ENCODE peak calls at places on chromosomes 4 and X, in ten cellular contexts. Y is K562, W is PC-9, X is MM.1S, D is pancreas, P is AG04450, J is heart left ventricle, Q is fibroblast of lung, G is HCT116, C is HFFc6. B is an unnamed sample.

GRCh38 chr4:38092701-38093100 is 132.5 kb downstream of the PTTG2 start:
- DNase-seq in W (no peak), Q (peak; percentile 73), Y (no peak), D (no peak), J (no peak), C (peak; percentile 56), X (no peak), P (no peak), G (no peak), B (no peak)

GRCh38 chrX:96445531-96446065 is 239.0 kb upstream of the DIAPH2 start:
- DNase-seq in C (no peak), Q (no peak), X (no peak), W (no peak), P (no peak), Y (no peak), J (no peak), G (no peak), D (no peak), B (no peak)

GRCh38 chrX:38172596-38172995 is 48.1 kb downstream of the SRPX start:
- DNase-seq in D (no peak), X (no peak), C (peak; percentile 16), Y (no peak), J (no peak), G (no peak), P (no peak), W (no peak), Q (no peak), B (no peak)

GRCh38 chr4:88865466-88865865 is 167.8 kb upstream of the NAP1L5 start:
- DNase-seq in X (no peak), Y (no peak), Q (no peak), J (no peak), G (no peak), C (no peak), W (no peak), D (no peak), P (no peak), B (no peak)

GRCh38 chr4:48985976-48986653 is at the start of gene CWH43:
- DNase-seq in Q (no peak), C (no peak), X (no peak), G (no peak), D (peak; percentile 57), Y (no peak), P (no peak), J (no peak), W (no peak), B (no peak)

GRCh38 chr4:56768772-56769171 is 52.7 kb downstream of the SPINK2 start:
- DNase-seq in X (no peak), C (no peak), J (no peak), Y (no peak), P (no peak), D (no peak), W (no peak), G (no peak), Q (no peak), B (peak; percentile 28)

GRCh38 chrX:122591546-122591945 is 592.5 kb upstream of the GRIA3 start:
- DNase-seq in Y (no peak), X (no peak), G (no peak), Q (no peak), P (no peak), J (no peak), W (no peak), C (no peak), D (no peak), B (no peak)

GRCh38 chr4:40448875-40449274 is 113.7 kb downstream of the CHRNA9 start:
- DNase-seq in Q (no peak), W (no peak), Y (no peak), J (no peak), G (no peak), C (no peak), X (no peak), P (no peak), D (no peak), B (no peak)

GRCh38 chr4:1417522-1418390 is 11.5 kb upstream of the NKX1-1 start:
- DNase-seq in J (no peak), C (no peak), P (no peak), Q (no peak), X (no peak), W (no peak), G (no peak), Y (no peak), D (peak; percentile 25), B (no peak)

GRCh38 chr4:77002321-77002720 is 52.8 kb downstream of the SEPTIN11 start:
- DNase-seq in Y (no peak), D (no peak), J (no peak), W (no peak), Q (peak; percentile 80), C (peak; percentile 34), X (no peak), G (no peak), P (no peak), B (no peak)

GRCh38 chr4:24321637-24322036 is 262.7 kb downstream of the DHX15 start:
- DNase-seq in J (no peak), P (no peak), G (no peak), W (no peak), X (no peak), D (no peak), Y (no peak), C (no peak), Q (no peak), B (no peak)

GRCh38 chr4:154602404-154603020 is 9.9 kb downstream of the FGG start:
- DNase-seq in P (no peak), J (no peak), Y (no peak), X (no peak), G (no peak), C (no peak), D (no peak), W (peak; percentile 42), Q (peak; percentile 31), B (no peak)

GRCh38 chr4:139972305-139972704 is 181.7 kb downstream of the MAML3 start:
- DNase-seq in X (no peak), Y (no peak), D (no peak), G (no peak), W (no peak), Q (no peak), P (no peak), C (no peak), J (no peak), B (no peak)

GRCh38 chr4:139973611-139974010 is 180.4 kb downstream of the MAML3 start:
- DNase-seq in Y (no peak), C (no peak), X (peak; percentile 70), D (no peak), Q (peak; percentile 56), J (no peak), P (no peak), W (no peak), G (no peak), B (no peak)

GRCh38 chr4:139969635-139970266 is 184.2 kb downstream of the MAML3 start:
- DNase-seq in D (no peak), X (no peak), P (no peak), Y (no peak), Q (no peak), G (no peak), J (no peak), C (no peak), W (no peak), B (no peak)

GRCh38 chr4:139973015-139973414 is 181.0 kb downstream of the MAML3 start:
- DNase-seq in P (no peak), W (no peak), Q (peak; percentile 89), C (no peak), X (no peak), G (no peak), Y (no peak), J (no peak), D (no peak), B (no peak)

GRCh38 chr4:139968831-139969230 is 185.2 kb downstream of the MAML3 start:
- DNase-seq in Y (no peak), C (no peak), J (no peak), D (no peak), Q (no peak), G (no peak), P (no peak), X (no peak), W (no peak), B (no peak)
- TF ChIP-seq CTCF in Y (no peak), C (no peak), J (no peak), D (no peak), Q (no peak), G (no peak), P (no peak), X (no peak), W (no peak), B (no peak)

DNA sequence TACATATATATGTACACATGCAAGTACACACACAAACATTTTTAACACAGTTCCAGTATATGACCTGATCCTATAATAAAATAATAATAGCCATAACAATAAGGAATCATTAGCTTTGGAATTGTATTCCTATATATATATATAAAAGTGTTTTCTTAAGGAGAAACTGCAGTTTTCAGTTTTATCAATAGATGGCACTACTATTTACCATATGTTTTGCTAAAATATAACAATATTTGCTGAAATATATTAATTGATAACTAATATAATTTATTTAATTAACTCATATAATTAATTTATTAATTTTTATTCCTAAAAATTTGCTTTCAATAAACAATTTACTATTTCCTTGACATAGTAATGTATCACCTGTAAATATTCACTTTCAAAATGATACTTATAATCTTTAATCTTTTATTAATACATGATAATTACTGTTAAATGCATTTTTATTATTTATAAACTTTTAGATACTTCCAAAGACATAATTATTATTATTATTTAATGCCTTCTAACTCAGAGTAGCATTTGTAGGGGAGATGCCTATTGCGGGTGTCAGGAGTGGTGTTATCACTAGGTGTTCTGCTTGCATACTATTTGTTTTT is 599.5 kb downstream of the FSTL5 start:
- DNase-seq in J (no peak), C (no peak), Y (no peak), W (no peak), P (no peak), G (no peak), Q (peak; percentile 25), X (peak; percentile 25), D (no peak), B (no peak)
- TF ChIP-seq CTCF in J (no peak), C (peak; percentile 53), Y (no peak), W (peak; percentile 45), P (peak; percentile 39), G (no peak), Q (no peak), X (no peak), D (peak; percentile 16), B (no peak)

DNA sequence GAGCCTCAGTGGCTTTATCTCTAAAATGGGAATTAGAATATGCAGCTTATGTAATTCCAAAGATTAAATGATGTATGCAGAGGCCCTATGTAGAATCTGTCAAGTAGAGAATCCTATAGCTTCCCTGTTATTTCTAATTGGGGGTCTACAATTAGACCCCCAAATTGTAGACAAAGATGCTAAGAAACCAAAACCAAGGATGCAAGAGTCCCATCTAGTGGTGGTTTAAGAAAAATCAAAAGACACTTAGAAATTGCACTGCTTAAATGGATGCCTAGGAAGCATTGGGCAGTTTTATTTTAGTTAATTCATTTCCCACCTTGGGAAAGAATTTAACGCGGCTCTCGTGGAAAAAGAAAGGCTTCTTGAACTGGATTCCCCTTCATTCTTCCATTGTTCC is 115.2 kb downstream of the GABRA2 start:
- DNase-seq in P (no peak), Y (peak; percentile 3), X (no peak), G (no peak), J (no peak), Q (no peak), W (no peak), D (no peak), C (no peak), B (no peak)
- TF ChIP-seq CTCF in P (peak; percentile 35), Y (no peak), X (peak; percentile 52), G (no peak), J (no peak), Q (no peak), W (peak; percentile 40), D (no peak), C (peak; percentile 35), B (no peak)

DNA sequence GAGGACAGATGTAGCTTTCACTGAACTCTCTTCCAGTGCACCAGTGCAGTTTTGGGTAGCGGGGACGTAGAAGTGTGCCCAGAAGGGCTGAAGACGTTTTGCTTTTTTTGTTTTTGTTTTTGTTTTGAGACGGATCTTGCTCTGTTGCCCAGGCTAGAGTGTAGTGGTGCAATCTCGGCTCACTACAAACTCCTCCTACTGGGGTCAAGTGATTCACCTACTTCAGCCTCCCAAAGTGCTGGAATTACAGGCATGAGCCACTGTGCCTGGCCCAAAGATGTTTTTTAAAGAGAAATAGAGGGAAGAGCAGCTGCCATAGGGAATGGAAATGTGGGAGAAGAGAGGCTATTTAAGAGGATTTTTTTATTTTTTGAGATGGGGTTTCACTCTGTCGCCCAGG is 74.4 kb upstream of the ACSL1 start:
- DNase-seq in J (no peak), D (no peak), P (no peak), W (no peak), C (no peak), Y (no peak), G (no peak), X (no peak), Q (no peak), B (no peak)
- TF ChIP-seq CTCF in J (no peak), D (no peak), P (no peak), W (no peak), C (no peak), Y (no peak), G (no peak), X (no peak), Q (no peak), B (no peak)